ENCODE peak calls at places on chromosome 9, in ten cellular contexts. X is head of caudate nucleus, D is HTR-8/SVneo, Q is A172, I is HEK293T, L is left cardiac atrium, N is NCI-H187, C is DMS79 treated with DMSO at 0.1 percent for 48 hours, W is Ammon's horn, E is SW 1271. J is an unnamed sample.
A peak's percentile ranks its signal among the peaks of the same experiment; 100 is the strongest.

GRCh38 chr9:36818965-36819870 is 214.8 kb downstream of the PAX5 start:
- DNase-seq in X (peak; percentile 24), C (no peak), Q (no peak), I (peak; percentile 29), D (no peak), L (no peak), W (peak; percentile 35), N (no peak), E (no peak), J (no peak)

GRCh38 chr9:14203366-14204056 is 110.4 kb downstream of the NFIB start:
- DNase-seq in C (peak; percentile 44), Q (no peak), L (peak; percentile 81), W (peak; percentile 68), E (no peak), D (no peak), X (peak; percentile 20), I (no peak), N (no peak), J (peak; percentile 86)

GRCh38 chr9:91580136-91580535 is 156.5 kb upstream of the NFIL3 start:
- DNase-seq in E (no peak), Q (peak; percentile 77), L (no peak), C (no peak), N (no peak), W (no peak), D (peak; percentile 15), I (no peak), X (no peak), J (no peak)

GRCh38 chr9:11038366-11038765 is 425.6 kb upstream of the PTPRD start:
- DNase-seq in N (no peak), C (no peak), L (no peak), E (no peak), W (no peak), I (no peak), Q (no peak), D (no peak), X (no peak), J (no peak)

GRCh38 chr9:95626885-95627558 is 110.3 kb upstream of the PTCH1 start:
- DNase-seq in D (no peak), N (no peak), L (peak; percentile 80), W (no peak), X (no peak), Q (peak; percentile 89), C (no peak), E (peak; percentile 10), I (no peak), J (peak; percentile 76)

GRCh38 chr9:134215709-134216448 is 51.5 kb upstream of the RNU6ATAC start:
- DNase-seq in E (no peak), I (no peak), W (peak; percentile 69), C (no peak), D (no peak), Q (no peak), X (no peak), N (no peak), L (peak; percentile 28), J (peak; percentile 51)

GRCh38 chr9:70921126-70921525 is 200.3 kb downstream of the TRPM3 start:
- DNase-seq in C (no peak), W (no peak), L (no peak), X (no peak), E (no peak), Q (no peak), I (no peak), D (no peak), N (no peak), J (no peak)

GRCh38 chr9:136526625-136527066 is 19.2 kb downstream of the NOTCH1 start:
- DNase-seq in D (no peak), C (peak; percentile 12), Q (peak; percentile 70), N (peak; percentile 11), L (no peak), X (peak; percentile 79), I (no peak), W (peak; percentile 85), E (no peak), J (no peak)

GRCh38 chr9:89606567-89607311 is 1.9 kb downstream of the GADD45G start:
- DNase-seq in C (peak; percentile 23), X (peak; percentile 11), N (no peak), D (no peak), Q (peak; percentile 85), L (peak; percentile 55), I (no peak), W (peak; percentile 54), E (no peak), J (peak; percentile 50)

GRCh38 chr9:128747233-128747632 is 23.3 kb upstream of the ZDHHC12 start:
- DNase-seq in C (no peak), N (no peak), D (no peak), X (no peak), I (no peak), E (no peak), Q (no peak), W (no peak), L (no peak), J (no peak)

GRCh38 chr9:134134949-134135342 is 936 bp upstream of the WDR5 start:
- DNase-seq in N (no peak), W (no peak), I (no peak), E (no peak), Q (peak; percentile 16), L (no peak), C (peak; percentile 59), D (peak; percentile 52), X (no peak), J (no peak)

GRCh38 chr9:35906923-35907699 is 1.1 kb downstream of the HRCT1 start:
- DNase-seq in Q (peak; percentile 67), I (no peak), X (no peak), L (peak; percentile 78), W (no peak), E (no peak), C (peak; percentile 91), D (no peak), N (no peak), J (peak; percentile 80)

GRCh38 chr9:114030364-114030763 is 47.7 kb downstream of the AMBP start:
- DNase-seq in C (no peak), N (no peak), D (no peak), Q (no peak), I (no peak), W (no peak), L (no peak), E (no peak), X (no peak), J (no peak)

GRCh38 chr9:123119566-123119965 is 86.1 kb downstream of the GPR21 start:
- DNase-seq in I (no peak), D (no peak), E (no peak), C (peak; percentile 89), Q (no peak), N (no peak), L (no peak), W (no peak), X (no peak), J (no peak)

GRCh38 chr9:131804826-131805225 is 65.0 kb upstream of the RAPGEF1 start:
- DNase-seq in D (no peak), W (no peak), E (no peak), L (no peak), Q (no peak), I (no peak), C (peak; percentile 63), N (no peak), X (no peak), J (no peak)

GRCh38 chr9:88364706-88365105 is 23.5 kb upstream of the SPIN1 start:
- DNase-seq in D (no peak), C (no peak), Q (no peak), I (no peak), W (no peak), L (no peak), E (no peak), N (no peak), X (no peak), J (no peak)

GRCh38 chr9:129944501-129945116 is 98.4 kb downstream of the FNBP1 start:
- DNase-seq in X (no peak), I (no peak), Q (no peak), E (no peak), N (no peak), W (no peak), C (no peak), L (no peak), D (no peak), J (no peak)